ENCODE peak calls at places on chromosomes 16 and 17, in four cellular contexts. E, J, X and Z are unnamed samples.

GRCh38 chr16:6363891-6364607 is 968.6 kb upstream of the RBFOX1 start:
- ATAC-seq in E (no peak), X (no peak), J (peak; percentile 31), Z (no peak)

GRCh38 chr16:67301080-67301757 is 21.9 kb downstream of the PLEKHG4 start:
- ATAC-seq in J (no peak), E (no peak), X (no peak), Z (peak; percentile 78)

GRCh38 chr16:27326251-27326650 is 12.5 kb downstream of the IL4R start:
- ATAC-seq in E (peak; percentile 15), J (no peak), X (no peak), Z (no peak)

GRCh38 chr17:27247071-27247957 is 46.6 kb upstream of the WSB1 start:
- ATAC-seq in J (no peak), X (peak; percentile 78), E (peak; percentile 82), Z (peak; percentile 42)

GRCh38 chr17:32285286-32285685 is 19.7 kb downstream of the RHBDL3 start:
- ATAC-seq in X (no peak), J (no peak), E (no peak), Z (no peak)

GRCh38 chr17:80940171-80941123 is 51.2 kb upstream of the CHMP6 start:
- ATAC-seq in J (no peak), E (no peak), X (no peak), Z (no peak)

GRCh38 chr17:38341035-38341721 is 2.6 kb downstream of the GPR179 start:
- ATAC-seq in J (peak; percentile 87), E (peak; percentile 51), X (peak; percentile 69), Z (no peak)

GRCh38 chr17:37067555-37068111 is 118.9 kb downstream of the AATF start:
- ATAC-seq in E (peak; percentile 95), X (peak; percentile 88), J (peak; percentile 17), Z (peak; percentile 58)

GRCh38 chr17:60149691-60150582 is at the start of gene CA4:
- ATAC-seq in J (peak; percentile 48), X (peak; percentile 22), E (peak; percentile 57), Z (no peak)

GRCh38 chr17:78357177-78357586 is 2.7 kb downstream of the SOCS3 start:
- ATAC-seq in E (peak; percentile 1), X (no peak), J (no peak), Z (no peak)

GRCh38 chr17:61135782-61136181 is 263.9 kb upstream of the TBX2 start:
- ATAC-seq in J (peak; percentile 34), E (no peak), X (no peak), Z (no peak)

GRCh38 chr17:29557085-29557697 is 9.6 kb downstream of the ABHD15 start:
- ATAC-seq in J (no peak), E (peak; percentile 53), X (no peak), Z (no peak)

GRCh38 chr17:76887809-76888208 is 19.6 kb downstream of the MGAT5B start:
- ATAC-seq in X (peak; percentile 26), E (peak; percentile 46), J (peak; percentile 25), Z (no peak)

GRCh38 chr16:17177242-17177967 is 293.4 kb downstream of the XYLT1 start:
- ATAC-seq in J (no peak), E (no peak), X (no peak), Z (no peak)

GRCh38 chr17:36066365-36066945 is 2.4 kb downstream of the CCL18 start:
- ATAC-seq in E (no peak), X (no peak), J (no peak), Z (peak; percentile 34)

GRCh38 chr17:41615454-41615853 is 2.9 kb upstream of the KRT16 start:
- ATAC-seq in J (peak; percentile 45), X (no peak), E (no peak), Z (no peak)

GRCh38 chr17:65294184-65294719 is 157.1 kb downstream of the RGS9 start:
- ATAC-seq in J (peak; percentile 99), X (peak; percentile 99), E (peak; percentile 99), Z (peak; percentile 88)

GRCh38 chr17:49434821-49435581 is 20.3 kb upstream of the PHB1 start:
- ATAC-seq in J (peak; percentile 81), E (peak; percentile 91), X (peak; percentile 80), Z (peak; percentile 43)

GRCh38 chr16:67781548-67781921 is 24.8 kb downstream of the RANBP10 start:
- ATAC-seq in E (no peak), X (no peak), J (no peak), Z (no peak)

GRCh38 chr16:57666353-57667068 is 1.6 kb upstream of the ADGRG3 start:
- ATAC-seq in J (no peak), X (no peak), E (peak; percentile 5), Z (no peak)

GRCh38 chr17:31172388-31172787 is 77.6 kb downstream of the NF1 start:
- ATAC-seq in E (no peak), J (no peak), X (no peak), Z (no peak)

GRCh38 chr16:7440886-7441400 is 108.3 kb downstream of the RBFOX1 start:
- ATAC-seq in J (peak; percentile 48), X (no peak), E (no peak), Z (no peak)

GRCh38 chr16:29774730-29775129 is 3.3 kb upstream of the ZG16 start:
- ATAC-seq in X (no peak), E (no peak), J (no peak), Z (no peak)

GRCh38 chr17:10265100-10265810 is 66.8 kb upstream of the GAS7 start:
- ATAC-seq in E (no peak), J (no peak), X (no peak), Z (no peak)

GRCh38 chr16:87333581-87334331 is 16.6 kb upstream of the C16orf95 start:
- ATAC-seq in J (no peak), X (peak; percentile 4), E (no peak), Z (no peak)

GRCh38 chr16:87336850-87337240 is 19.7 kb upstream of the C16orf95 start:
- ATAC-seq in E (no peak), J (no peak), X (no peak), Z (no peak)

GRCh38 chr16:87334611-87335305 is 17.6 kb upstream of the C16orf95 start:
- ATAC-seq in E (no peak), J (no peak), X (peak; percentile 2), Z (no peak)

GRCh38 chr16:87335968-87336849 is 19.0 kb upstream of the C16orf95 start:
- ATAC-seq in J (no peak), X (peak; percentile 2), E (no peak), Z (no peak)

GRCh38 chr16:87335306-87335967 is 18.2 kb upstream of the C16orf95 start:
- ATAC-seq in X (no peak), J (no peak), E (no peak), Z (no peak)
- H3K27ac ChIP-seq in X (no peak overlapping the region), J (no peak overlapping the region), E (no peak overlapping the region), Z (no peak overlapping the region)

GRCh38 chr16:55834044-55834443 is 1.1 kb upstream of the CES1 start:
- ATAC-seq in E (no peak), J (no peak), X (no peak), Z (no peak)
- H3K27ac ChIP-seq in E (no peak overlapping the region), J (no peak overlapping the region), X (no peak overlapping the region), Z (no peak overlapping the region)

GRCh38 chr16:51665599-51665998 is 514.5 kb upstream of the SALL1 start:
- ATAC-seq in J (no peak), X (no peak), E (no peak), Z (no peak)

GRCh38 chr16:51670527-51670926 is 519.5 kb upstream of the SALL1 start:
- ATAC-seq in E (no peak), J (no peak), X (no peak), Z (no peak)

GRCh38 chr16:51666821-51667220 is 515.8 kb upstream of the SALL1 start:
- ATAC-seq in E (no peak), J (no peak), X (no peak), Z (no peak)

GRCh38 chr16:51666074-51666473 is 515.0 kb upstream of the SALL1 start:
- ATAC-seq in X (no peak), J (no peak), E (no peak), Z (no peak)
- H3K27ac ChIP-seq in X (no peak overlapping the region), J (no peak overlapping the region), E (no peak overlapping the region), Z (no peak overlapping the region)

GRCh38 chr16:10575506-10576130 is 4.8 kb downstream of the EMP2 start:
- ATAC-seq in X (no peak), J (no peak), E (no peak), Z (no peak)

GRCh38 chr16:10579575-10579964 is 828 bp downstream of the EMP2 start:
- ATAC-seq in J (peak; percentile 3), X (no peak), E (peak; percentile 23), Z (no peak)

GRCh38 chr16:10576390-10577304 is 3.8 kb downstream of the EMP2 start:
- ATAC-seq in X (no peak), E (no peak), J (no peak), Z (no peak)

GRCh38 chr16:10578474-10579316 is 1.7 kb downstream of the EMP2 start:
- ATAC-seq in E (no peak), J (no peak), X (peak; percentile 35), Z (no peak)

GRCh38 chr16:10577305-10578202 is 2.8 kb downstream of the EMP2 start:
- ATAC-seq in X (no peak), J (peak; percentile 18), E (no peak), Z (peak; percentile 16)
- H3K27ac ChIP-seq in X (no peak overlapping the region), J (no peak overlapping the region), E (no peak overlapping the region), Z (peak overlapping the region; percentile 91)